ENCODE peak calls at places on chromosomes 3 and 15, in four cellular contexts. One of them, this sample, is unnamed.

GRCh38 chr3:72973031-72973723 is 23.4 kb upstream of the PPP4R2 start:
- DNase-seq in brain microvascular endothelial cell: no peak
- DNase-seq in pancreas: peak
- DNase-seq in activated CD4-positive, alpha-beta T cell treated with anti-CD3 and anti-CD28 coated beads, Interleukin-2, amount 10 ng/mL, durations not matched to agents 7 days and 5 days: no peak
- DNase-seq in this sample: no peak

GRCh38 chr3:129663045-129663446 is 56.6 kb upstream of the PLXND1 start:
- DNase-seq in activated CD4-positive, alpha-beta T cell treated with anti-CD3 and anti-CD28 coated beads, Interleukin-2, amount 10 ng/mL, durations not matched to agents 7 days and 5 days: no peak
- DNase-seq in brain microvascular endothelial cell: no peak
- DNase-seq in pancreas: peak
- DNase-seq in this sample: no peak

GRCh38 chr3:68876112-68876713 is 56.1 kb downstream of the TAFA4 start:
- DNase-seq in brain microvascular endothelial cell: peak
- DNase-seq in pancreas: peak
- DNase-seq in activated CD4-positive, alpha-beta T cell treated with anti-CD3 and anti-CD28 coated beads, Interleukin-2, amount 10 ng/mL, durations not matched to agents 7 days and 5 days: peak
- DNase-seq in this sample: peak

GRCh38 chr3:159764211-159765024 is 224.2 kb upstream of the IL12A start:
- DNase-seq in brain microvascular endothelial cell: peak
- DNase-seq in pancreas: peak
- DNase-seq in activated CD4-positive, alpha-beta T cell treated with anti-CD3 and anti-CD28 coated beads, Interleukin-2, amount 10 ng/mL, durations not matched to agents 7 days and 5 days: peak
- DNase-seq in this sample: peak

GRCh38 chr15:57656434-57656833 is 50.1 kb upstream of the POLR2M start:
- DNase-seq in pancreas: no peak
- DNase-seq in activated CD4-positive, alpha-beta T cell treated with anti-CD3 and anti-CD28 coated beads, Interleukin-2, amount 10 ng/mL, durations not matched to agents 7 days and 5 days: no peak
- DNase-seq in brain microvascular endothelial cell: no peak
- DNase-seq in this sample: no peak

GRCh38 chr15:78236491-78236890 is 2.1 kb upstream of the ACSBG1 start:
- DNase-seq in brain microvascular endothelial cell: no peak
- DNase-seq in pancreas: no peak
- DNase-seq in activated CD4-positive, alpha-beta T cell treated with anti-CD3 and anti-CD28 coated beads, Interleukin-2, amount 10 ng/mL, durations not matched to agents 7 days and 5 days: no peak
- DNase-seq in this sample: no peak

GRCh38 chr15:35047996-35048395 is 37.1 kb downstream of the NANOGP8 start:
- DNase-seq in activated CD4-positive, alpha-beta T cell treated with anti-CD3 and anti-CD28 coated beads, Interleukin-2, amount 10 ng/mL, durations not matched to agents 7 days and 5 days: no peak
- DNase-seq in brain microvascular endothelial cell: no peak
- DNase-seq in pancreas: no peak
- DNase-seq in this sample: no peak

GRCh38 chr15:58666957-58667356 is 82.5 kb downstream of the ADAM10 start:
- DNase-seq in activated CD4-positive, alpha-beta T cell treated with anti-CD3 and anti-CD28 coated beads, Interleukin-2, amount 10 ng/mL, durations not matched to agents 7 days and 5 days: no peak
- DNase-seq in pancreas: no peak
- DNase-seq in brain microvascular endothelial cell: no peak
- DNase-seq in this sample: peak

GRCh38 chr3:132568427-132568826 is 28.6 kb upstream of the ACKR4 start:
- DNase-seq in pancreas: no peak
- DNase-seq in activated CD4-positive, alpha-beta T cell treated with anti-CD3 and anti-CD28 coated beads, Interleukin-2, amount 10 ng/mL, durations not matched to agents 7 days and 5 days: no peak
- DNase-seq in brain microvascular endothelial cell: no peak
- DNase-seq in this sample: no peak

GRCh38 chr3:113736548-113737089 is 9.4 kb downstream of the NAA50 start:
- DNase-seq in brain microvascular endothelial cell: peak
- DNase-seq in activated CD4-positive, alpha-beta T cell treated with anti-CD3 and anti-CD28 coated beads, Interleukin-2, amount 10 ng/mL, durations not matched to agents 7 days and 5 days: peak
- DNase-seq in pancreas: no peak
- DNase-seq in this sample: peak

GRCh38 chr15:101497017-101497416 is 7.5 kb upstream of the PCSK6 start:
- DNase-seq in pancreas: no peak
- DNase-seq in brain microvascular endothelial cell: no peak
- DNase-seq in activated CD4-positive, alpha-beta T cell treated with anti-CD3 and anti-CD28 coated beads, Interleukin-2, amount 10 ng/mL, durations not matched to agents 7 days and 5 days: no peak
- DNase-seq in this sample: no peak

GRCh38 chr3:38609386-38610111 is 39.9 kb downstream of the SCN5A start:
- DNase-seq in activated CD4-positive, alpha-beta T cell treated with anti-CD3 and anti-CD28 coated beads, Interleukin-2, amount 10 ng/mL, durations not matched to agents 7 days and 5 days: no peak
- DNase-seq in pancreas: no peak
- DNase-seq in brain microvascular endothelial cell: no peak
- DNase-seq in this sample: no peak

GRCh38 chr3:157938154-157938774 is 168.0 kb downstream of the SHOX2 start:
- DNase-seq in activated CD4-positive, alpha-beta T cell treated with anti-CD3 and anti-CD28 coated beads, Interleukin-2, amount 10 ng/mL, durations not matched to agents 7 days and 5 days: no peak
- DNase-seq in pancreas: no peak
- DNase-seq in brain microvascular endothelial cell: no peak
- DNase-seq in this sample: peak

GRCh38 chr15:78216276-78217229 is 17.8 kb downstream of the ACSBG1 start:
- DNase-seq in pancreas: peak
- DNase-seq in brain microvascular endothelial cell: no peak
- DNase-seq in activated CD4-positive, alpha-beta T cell treated with anti-CD3 and anti-CD28 coated beads, Interleukin-2, amount 10 ng/mL, durations not matched to agents 7 days and 5 days: no peak
- DNase-seq in this sample: peak

GRCh38 chr15:29670945-29671307 is 151.3 kb downstream of the TJP1 start:
- DNase-seq in brain microvascular endothelial cell: peak
- DNase-seq in pancreas: peak
- DNase-seq in activated CD4-positive, alpha-beta T cell treated with anti-CD3 and anti-CD28 coated beads, Interleukin-2, amount 10 ng/mL, durations not matched to agents 7 days and 5 days: no peak
- DNase-seq in this sample: peak

GRCh38 chr15:34461730-34462129 is 24.1 kb upstream of the GOLGA8A start:
- DNase-seq in brain microvascular endothelial cell: no peak
- DNase-seq in activated CD4-positive, alpha-beta T cell treated with anti-CD3 and anti-CD28 coated beads, Interleukin-2, amount 10 ng/mL, durations not matched to agents 7 days and 5 days: no peak
- DNase-seq in pancreas: no peak
- DNase-seq in this sample: no peak

GRCh38 chr3:181622365-181622764 is 89.4 kb upstream of the SOX2 start:
- DNase-seq in pancreas: no peak
- DNase-seq in brain microvascular endothelial cell: no peak
- DNase-seq in activated CD4-positive, alpha-beta T cell treated with anti-CD3 and anti-CD28 coated beads, Interleukin-2, amount 10 ng/mL, durations not matched to agents 7 days and 5 days: no peak
- DNase-seq in this sample: peak

GRCh38 chr3:192408721-192409151 is 318.6 kb downstream of the FGF12 start:
- DNase-seq in pancreas: no peak
- DNase-seq in activated CD4-positive, alpha-beta T cell treated with anti-CD3 and anti-CD28 coated beads, Interleukin-2, amount 10 ng/mL, durations not matched to agents 7 days and 5 days: no peak
- DNase-seq in brain microvascular endothelial cell: no peak
- DNase-seq in this sample: peak

GRCh38 chr3:133991637-133992036 is 38.1 kb downstream of the SLCO2A1 start:
- DNase-seq in brain microvascular endothelial cell: no peak
- DNase-seq in activated CD4-positive, alpha-beta T cell treated with anti-CD3 and anti-CD28 coated beads, Interleukin-2, amount 10 ng/mL, durations not matched to agents 7 days and 5 days: no peak
- DNase-seq in pancreas: no peak
- DNase-seq in this sample: peak

GRCh38 chr3:149150436-149150835 is 21.0 kb downstream of the HPS3 start:
- DNase-seq in brain microvascular endothelial cell: no peak
- DNase-seq in pancreas: no peak
- DNase-seq in activated CD4-positive, alpha-beta T cell treated with anti-CD3 and anti-CD28 coated beads, Interleukin-2, amount 10 ng/mL, durations not matched to agents 7 days and 5 days: no peak
- DNase-seq in this sample: no peak

GRCh38 chr3:54853573-54854404 is 74.1 kb downstream of the LRTM1 start:
- DNase-seq in activated CD4-positive, alpha-beta T cell treated with anti-CD3 and anti-CD28 coated beads, Interleukin-2, amount 10 ng/mL, durations not matched to agents 7 days and 5 days: peak
- DNase-seq in brain microvascular endothelial cell: peak
- DNase-seq in pancreas: peak
- DNase-seq in this sample: peak

GRCh38 chr15:96070636-96071035 is 259.9 kb upstream of the NR2F2 start:
- DNase-seq in pancreas: no peak
- DNase-seq in brain microvascular endothelial cell: peak
- DNase-seq in activated CD4-positive, alpha-beta T cell treated with anti-CD3 and anti-CD28 coated beads, Interleukin-2, amount 10 ng/mL, durations not matched to agents 7 days and 5 days: no peak
- DNase-seq in this sample: peak

GRCh38 chr3:83317605-83318004 is 1556.2 kb upstream of the GBE1 start:
- DNase-seq in pancreas: no peak
- DNase-seq in activated CD4-positive, alpha-beta T cell treated with anti-CD3 and anti-CD28 coated beads, Interleukin-2, amount 10 ng/mL, durations not matched to agents 7 days and 5 days: no peak
- DNase-seq in brain microvascular endothelial cell: no peak
- DNase-seq in this sample: no peak

GRCh38 chr15:62809106-62809967 is 233.2 kb upstream of the TPM1 start:
- DNase-seq in pancreas: no peak
- DNase-seq in brain microvascular endothelial cell: peak
- DNase-seq in activated CD4-positive, alpha-beta T cell treated with anti-CD3 and anti-CD28 coated beads, Interleukin-2, amount 10 ng/mL, durations not matched to agents 7 days and 5 days: no peak
- DNase-seq in this sample: peak

GRCh38 chr15:89680282-89680873 is 1.2 kb upstream of the PLIN1 start:
- DNase-seq in activated CD4-positive, alpha-beta T cell treated with anti-CD3 and anti-CD28 coated beads, Interleukin-2, amount 10 ng/mL, durations not matched to agents 7 days and 5 days: no peak
- DNase-seq in pancreas: peak
- DNase-seq in brain microvascular endothelial cell: no peak
- DNase-seq in this sample: peak

GRCh38 chr15:49898575-49899283 is 220.3 kb downstream of the ATP8B4 start:
- DNase-seq in brain microvascular endothelial cell: no peak
- DNase-seq in pancreas: no peak
- DNase-seq in activated CD4-positive, alpha-beta T cell treated with anti-CD3 and anti-CD28 coated beads, Interleukin-2, amount 10 ng/mL, durations not matched to agents 7 days and 5 days: no peak
- DNase-seq in this sample: peak

GRCh38 chr3:37752661-37753055 is 109.0 kb upstream of the CTDSPL start:
- DNase-seq in activated CD4-positive, alpha-beta T cell treated with anti-CD3 and anti-CD28 coated beads, Interleukin-2, amount 10 ng/mL, durations not matched to agents 7 days and 5 days: no peak
- DNase-seq in brain microvascular endothelial cell: no peak
- DNase-seq in pancreas: no peak
- DNase-seq in this sample: no peak

GRCh38 chr3:107987036-107987557 is 103.7 kb downstream of the CD47 start:
- DNase-seq in brain microvascular endothelial cell: peak
- DNase-seq in pancreas: peak
- DNase-seq in activated CD4-positive, alpha-beta T cell treated with anti-CD3 and anti-CD28 coated beads, Interleukin-2, amount 10 ng/mL, durations not matched to agents 7 days and 5 days: no peak
- DNase-seq in this sample: peak

GRCh38 chr3:101720851-101721649 is 3.4 kb upstream of the CEP97 start:
- DNase-seq in brain microvascular endothelial cell: no peak
- DNase-seq in activated CD4-positive, alpha-beta T cell treated with anti-CD3 and anti-CD28 coated beads, Interleukin-2, amount 10 ng/mL, durations not matched to agents 7 days and 5 days: no peak
- DNase-seq in pancreas: no peak
- DNase-seq in this sample: peak